ENCODE peak calls at places on chromosome 3, in six cellular contexts. F is neural progenitor cell; H is uterus; V is Caco-2; N is CD8-positive, alpha-beta T cell; P is heart right ventricle. A is an unnamed sample.

GRCh38 chr3:136672457-136672856 is 79.7 kb downstream of the STAG1 start:
- DNase-seq in F (no peak), H (no peak), V (no peak), N (no peak), P (no peak), A (no peak)

GRCh38 chr3:185797993-185798830 is 26.6 kb downstream of the IGF2BP2 start:
- DNase-seq in F (no peak), H (no peak), V (no peak), N (no peak), P (no peak), A (no peak)

GRCh38 chr3:8658326-8659212 is 14.0 kb upstream of the SSUH2 start:
- DNase-seq in F (no peak), H (peak; percentile 35), V (peak; percentile 81), N (no peak), P (peak; percentile 86), A (peak; percentile 17)

GRCh38 chr3:157832588-157832987 is 273.6 kb downstream of the SHOX2 start:
- DNase-seq in F (no peak), H (no peak), V (no peak), N (no peak), P (no peak), A (no peak)

GRCh38 chr3:31448035-31448881 is 84.5 kb upstream of the STT3B start:
- DNase-seq in F (peak; percentile 48), H (no peak), V (peak; percentile 37), N (peak; percentile 29), P (no peak), A (no peak)

GRCh38 chr3:48952510-48953118 is 34.0 kb downstream of the ARIH2 start:
- DNase-seq in F (peak; percentile 50), H (no peak), V (peak; percentile 63), N (peak; percentile 63), P (peak; percentile 24), A (no peak)

GRCh38 chr3:107227091-107227490 is 150.1 kb upstream of the CCDC54 start:
- DNase-seq in F (no peak), H (no peak), V (no peak), N (no peak), P (no peak), A (no peak)

GRCh38 chr3:83649692-83650091 is 1309.1 kb upstream of the CADM2 start:
- DNase-seq in F (no peak), H (no peak), V (no peak), N (no peak), P (no peak), A (no peak)

GRCh38 chr3:140717915-140718314 is 40.1 kb downstream of the TRIM42 start:
- DNase-seq in F (no peak), H (no peak), V (no peak), N (no peak), P (no peak), A (no peak)

GRCh38 chr3:110575702-110576101 is 495.9 kb upstream of the NECTIN3 start:
- DNase-seq in F (no peak), H (no peak), V (no peak), N (no peak), P (no peak), A (no peak)

GRCh38 chr3:89113887-89114840 is 6.7 kb downstream of the EPHA3 start:
- DNase-seq in F (peak; percentile 87), H (peak; percentile 57), V (peak; percentile 67), N (no peak), P (peak; percentile 72), A (peak; percentile 89)

GRCh38 chr3:132432639-132433038 is 15.3 kb downstream of the DNAJC13 start:
- DNase-seq in F (no peak), H (no peak), V (no peak), N (no peak), P (no peak), A (no peak)

GRCh38 chr3:10515884-10516495 is 10.6 kb upstream of the ATP2B2 start:
- DNase-seq in F (peak; percentile 52), H (no peak), V (no peak), N (no peak), P (no peak), A (no peak)

DNA sequence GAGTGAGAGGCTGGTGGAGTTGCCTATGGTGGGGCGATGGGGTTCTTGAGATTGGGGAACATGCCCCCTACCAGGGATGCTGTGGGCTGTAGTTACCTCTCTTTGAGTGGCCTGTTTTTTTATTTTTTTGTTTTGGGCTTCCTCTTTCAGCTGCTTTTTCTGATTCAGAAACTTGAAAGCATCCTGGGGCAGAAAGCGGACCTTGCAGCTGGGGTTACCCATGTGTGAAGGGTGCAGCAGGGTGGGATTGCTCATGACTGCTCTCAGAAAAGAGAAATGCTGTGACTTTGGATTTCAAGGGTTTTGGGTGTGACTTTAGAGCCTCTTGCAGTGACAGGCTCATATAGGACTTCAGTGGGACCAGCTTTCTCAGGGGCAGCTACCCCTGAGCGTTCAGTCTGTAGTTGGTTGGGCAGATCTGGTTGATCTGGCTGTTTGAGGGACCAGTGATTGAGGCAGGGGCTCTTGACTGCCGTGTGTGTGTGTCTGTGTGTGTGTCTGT is 1.8 kb downstream of the LIMD1 start:
- DNase-seq in F (no peak), H (no peak), V (no peak), N (no peak), P (no peak), A (peak; percentile 18)
- H3K4me1 ChIP-seq in F (peaks cover 6% of the 10 kb centered on the region), H (peaks cover 15% of the 10 kb centered on the region), V (peaks cover 19% of the 10 kb centered on the region), N (peaks cover 67% of the 10 kb centered on the region), P (peaks cover 70% of the 10 kb centered on the region), A (peaks cover 30% of the 10 kb centered on the region)

GRCh38 chr3:40971191-40972168 is 227.8 kb upstream of the CTNNB1 start:
- DNase-seq in F (no peak), H (peak; percentile 86), V (peak; percentile 44), N (no peak), P (peak; percentile 44), A (no peak)
- H3K4me3 ChIP-seq in F (no peak overlapping the region), H (no peak overlapping the region), V (no peak overlapping the region), N (no peak overlapping the region), P (no peak overlapping the region), A (no peak overlapping the region)

GRCh38 chr3:5448816-5449215 is 261.3 kb downstream of the EDEM1 start:
- DNase-seq in F (no peak), H (no peak), V (no peak), N (no peak), P (no peak), A (no peak)
- H3K27me3 ChIP-seq in F (no peaks in the 10 kb centered on the region), H (no peaks in the 10 kb centered on the region), V (no peaks in the 10 kb centered on the region), N (no peaks in the 10 kb centered on the region), P (no peaks in the 10 kb centered on the region), A (no peaks in the 10 kb centered on the region)

DNA sequence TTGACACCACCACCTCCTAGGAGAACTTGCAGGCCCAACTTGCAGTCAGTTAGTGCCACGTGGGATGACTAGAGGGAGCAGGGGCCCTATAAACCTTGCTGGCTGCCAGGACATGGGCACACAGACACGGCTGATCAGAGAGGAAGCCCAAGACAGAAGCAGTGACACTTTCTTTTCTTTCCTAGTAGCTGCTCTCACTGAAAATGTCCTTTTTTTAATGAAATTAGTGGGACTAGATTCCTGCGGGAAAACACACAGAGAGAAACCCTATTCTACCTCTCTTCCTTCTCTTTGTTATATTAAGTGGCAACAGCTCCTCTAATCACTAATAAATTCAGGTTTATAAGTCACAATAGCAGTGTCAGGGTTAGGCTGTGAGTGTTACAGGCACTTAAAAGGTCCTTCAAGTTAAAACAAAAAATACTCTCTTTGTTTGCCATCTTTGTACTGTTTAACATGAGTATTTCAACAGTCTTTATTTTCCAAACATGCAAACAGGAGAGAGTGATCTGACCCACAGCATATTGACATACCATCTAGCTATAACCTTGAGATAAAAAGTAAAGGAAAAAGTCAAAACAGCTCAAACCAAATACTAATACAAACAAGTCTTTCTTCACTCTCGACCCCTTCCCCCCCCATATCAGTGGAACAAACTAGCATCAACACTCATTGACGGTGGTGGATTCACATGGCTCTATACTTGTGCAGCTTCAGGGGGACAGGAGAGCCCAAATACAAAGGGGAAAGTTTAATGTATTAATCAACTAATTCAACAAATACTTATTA is 2.1 kb upstream of the TMEM212 start:
- DNase-seq in F (no peak), H (no peak), V (no peak), N (no peak), P (no peak), A (no peak)
- H3K4me1 ChIP-seq in F (peaks cover 22% of the 10 kb centered on the region), H (no peaks in the 10 kb centered on the region), V (peaks cover 22% of the 10 kb centered on the region), N (no peaks in the 10 kb centered on the region), P (peaks cover 43% of the 10 kb centered on the region), A (peaks cover 2% of the 10 kb centered on the region)

GRCh38 chr3:194139085-194139976 is 3.4 kb downstream of the HES1 start:
- DNase-seq in F (peak; percentile 80), H (peak; percentile 81), V (peak; percentile 68), N (no peak), P (no peak), A (peak; percentile 8)

GRCh38 chr3:194139977-194140351 is 4.0 kb downstream of the HES1 start:
- DNase-seq in F (no peak), H (no peak), V (no peak), N (no peak), P (no peak), A (no peak)

GRCh38 chr3:194142156-194142910 is 6.4 kb downstream of the HES1 start:
- DNase-seq in F (peak; percentile 37), H (peak; percentile 70), V (peak; percentile 11), N (no peak), P (peak; percentile 42), A (no peak)

GRCh38 chr3:194140520-194141414 is 4.8 kb downstream of the HES1 start:
- DNase-seq in F (peak; percentile 85), H (peak; percentile 73), V (peak; percentile 64), N (no peak), P (peak; percentile 65), A (peak; percentile 73)

GRCh38 chr3:194141415-194142155 is 5.6 kb downstream of the HES1 start:
- DNase-seq in F (peak; percentile 92), H (peak; percentile 92), V (peak; percentile 90), N (peak; percentile 53), P (peak; percentile 93), A (peak; percentile 95)
- H3K4me3 ChIP-seq in F (peak overlapping the region; percentile 46), H (no peak overlapping the region), V (peak overlapping the region; percentile 63), N (peak overlapping the region; percentile 28), P (peak overlapping the region; percentile 52), A (peak overlapping the region; percentile 18)

GRCh38 chr3:26622634-26623408 is at the start of gene LRRC3B:
- DNase-seq in F (peak; percentile 89), H (no peak), V (no peak), N (no peak), P (no peak), A (no peak)
- H3K27me3 ChIP-seq in F (peaks cover 78% of the 10 kb centered on the region), H (no peaks in the 10 kb centered on the region), V (no peaks in the 10 kb centered on the region), N (no peaks in the 10 kb centered on the region), P (peaks cover 65% of the 10 kb centered on the region), A (peaks cover 44% of the 10 kb centered on the region)